ENCODE peak calls at places on chromosomes 12 and 14, in five cellular contexts. O is A549, K is AG04450, U is fibroblast of mammary gland, I is tibial nerve. V is an unnamed sample.

GRCh38 chr14:61927521-61927920 is 165.3 kb downstream of the SNAPC1 start:
- DNase-seq in U (peak; percentile 19), K (peak; percentile 55), O (no peak), I (no peak), V (peak; percentile 61)

GRCh38 chr12:131448254-131448795 is 262.6 kb upstream of the SFSWAP start:
- DNase-seq in K (no peak), I (no peak), U (no peak), O (no peak), V (no peak)

GRCh38 chr14:75448209-75448608 is 20.4 kb downstream of the JDP2 start:
- DNase-seq in K (no peak), I (no peak), O (no peak), U (peak; percentile 46), V (peak; percentile 36)

GRCh38 chr14:23300687-23301223 is 1.9 kb downstream of the PPP1R3E start:
- DNase-seq in O (no peak), K (no peak), I (no peak), U (peak; percentile 34), V (no peak)

GRCh38 chr14:38207830-38208815 is at the start of gene SSTR1:
- DNase-seq in O (no peak), U (peak; percentile 18), I (no peak), K (no peak), V (peak; percentile 32)

GRCh38 chr14:69261761-69262331 is 1.9 kb downstream of the GALNT16 start:
- DNase-seq in I (no peak), U (no peak), K (no peak), O (no peak), V (no peak)

GRCh38 chr12:48969847-48970701 is 1.5 kb downstream of the WNT10B start:
- DNase-seq in O (no peak), U (no peak), K (no peak), I (no peak), V (no peak)

GRCh38 chr12:64943686-64944085 is 119.2 kb downstream of the TBC1D30 start:
- DNase-seq in I (no peak), O (no peak), U (peak; percentile 95), K (peak; percentile 8), V (peak; percentile 35)

GRCh38 chr12:115993715-115994114 is 283.8 kb downstream of the MED13L start:
- DNase-seq in K (no peak), I (no peak), U (no peak), O (no peak), V (peak; percentile 15)

GRCh38 chr12:54941659-54942058 is 42.9 kb downstream of the TESPA1 start:
- DNase-seq in I (no peak), U (no peak), K (no peak), O (no peak), V (no peak)

GRCh38 chr14:73944432-73945158 is 5.3 kb downstream of the FAM161B start:
- DNase-seq in U (no peak), K (no peak), I (no peak), O (no peak), V (no peak)

GRCh38 chr12:9064815-9065606 is 50.7 kb downstream of the A2M start:
- DNase-seq in U (peak; percentile 39), K (no peak), O (peak; percentile 60), I (peak; percentile 47), V (peak; percentile 39)

GRCh38 chr14:65472189-65472588 is 59.7 kb downstream of the FUT8 start:
- DNase-seq in O (no peak), K (no peak), U (no peak), I (no peak), V (no peak)

GRCh38 chr14:74425525-74426201 is 347 bp downstream of the SYNDIG1L start:
- DNase-seq in O (peak; percentile 55), K (no peak), I (no peak), U (no peak), V (no peak)

GRCh38 chr14:101585211-101585610 is 23.9 kb downstream of the DIO3 start:
- DNase-seq in U (no peak), O (no peak), I (no peak), K (no peak), V (no peak)

GRCh38 chr14:75247286-75247922 is 31.2 kb upstream of the FOS start:
- DNase-seq in K (no peak), U (no peak), I (no peak), O (no peak), V (no peak)

GRCh38 chr12:66008985-66009384 is 121.6 kb downstream of the LLPH start:
- DNase-seq in K (no peak), I (no peak), O (no peak), U (no peak), V (no peak)

GRCh38 chr12:103846415-103846814 is 5.4 kb upstream of the NT5DC3 start:
- DNase-seq in I (no peak), U (no peak), O (no peak), K (no peak), V (no peak)

GRCh38 chr14:82055511-82055910 is 521.9 kb upstream of the SEL1L start:
- DNase-seq in O (no peak), K (no peak), U (no peak), I (no peak), V (no peak)

GRCh38 chr12:65823481-65824313 is 586 bp upstream of the HMGA2 start:
- DNase-seq in U (peak; percentile 67), O (peak; percentile 53), I (no peak), K (no peak), V (no peak)

GRCh38 chr12:46342562-46343033 is 30.0 kb downstream of the SLC38A2 start:
- DNase-seq in K (no peak), U (peak; percentile 50), I (peak; percentile 24), O (no peak), V (peak; percentile 49)

GRCh38 chr14:21070610-21071224 is 613 bp downstream of the ARHGEF40 start:
- DNase-seq in O (peak; percentile 40), U (peak; percentile 66), K (no peak), I (peak; percentile 38), V (peak; percentile 40)

DNA sequence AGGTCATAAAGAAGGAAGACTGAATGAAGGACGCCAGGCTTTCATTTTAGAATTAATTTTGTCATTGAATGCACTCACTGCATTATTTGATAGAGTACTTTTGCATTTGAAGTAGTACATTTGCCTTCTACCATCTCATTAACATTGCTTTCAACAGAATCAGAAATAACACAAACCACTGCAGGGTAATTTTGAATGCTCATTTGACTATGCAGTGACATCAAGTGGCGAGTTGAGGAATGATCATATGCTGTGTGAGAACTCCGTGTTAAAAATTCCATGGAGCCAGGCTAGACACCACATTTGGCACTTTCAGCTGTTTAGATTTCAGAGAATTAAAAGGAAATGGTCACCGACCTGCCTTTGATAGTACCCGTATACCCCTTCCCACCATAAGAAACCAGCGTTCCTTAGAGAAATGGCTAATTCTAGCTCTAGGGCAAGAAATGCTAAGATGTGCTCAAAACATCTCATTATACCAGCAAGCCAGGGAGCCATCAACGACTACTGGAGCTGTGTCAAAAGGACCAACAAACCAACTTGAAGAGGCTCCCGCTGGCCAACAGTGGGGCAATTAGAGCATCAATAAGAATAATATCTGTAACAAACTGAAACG is 16.5 kb downstream of the HEBP1 start:
- DNase-seq in U (peak; percentile 74), I (peak; percentile 82), O (peak; percentile 61), K (no peak), V (peak; percentile 66)
- TF ChIP-seq CTCF in U (peak; percentile 72), I (peak; percentile 50), O (peak; percentile 86), K (peak; percentile 69), V (peak; percentile 85)

GRCh38 chr12:12627308-12627827 is 15.7 kb downstream of the CREBL2 start:
- DNase-seq in O (no peak), U (no peak), K (no peak), I (no peak), V (no peak)
- H3K4me3 ChIP-seq in O (no peak overlapping the region), U (no peak overlapping the region), K (no peak overlapping the region), I (no peak overlapping the region), V (no peak overlapping the region)

DNA sequence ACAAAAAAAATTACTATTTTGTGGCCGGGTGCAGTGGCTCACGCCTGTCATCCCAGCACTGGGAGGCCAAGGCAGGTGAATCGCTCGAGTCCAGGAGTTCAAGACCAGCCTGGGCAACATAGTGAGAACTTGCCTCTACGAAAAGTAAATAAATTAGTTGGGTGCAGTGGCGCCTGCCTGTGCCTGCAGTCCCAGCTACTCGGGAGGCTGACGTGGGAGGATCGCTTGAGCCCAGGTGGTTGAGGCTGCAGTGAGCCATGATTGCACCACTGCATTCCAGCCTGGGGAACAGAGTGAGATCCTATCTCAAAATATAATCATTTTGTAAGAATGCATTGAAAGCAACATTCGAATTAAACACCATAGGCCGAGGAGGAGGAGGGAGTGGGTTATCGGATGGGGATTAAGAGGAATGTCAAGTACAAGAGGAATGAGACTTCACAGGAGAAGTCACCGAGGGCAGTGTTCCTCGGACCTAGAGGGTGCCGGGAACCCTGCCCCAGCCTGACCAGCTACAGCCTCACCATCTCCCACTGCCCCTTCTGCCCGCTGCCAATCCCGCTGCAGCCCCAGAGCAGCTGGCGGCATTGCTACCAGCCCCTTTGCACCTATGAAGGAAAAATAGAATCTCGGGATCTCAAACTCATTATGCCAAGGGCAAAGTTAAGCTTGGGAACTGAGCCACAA is 32.6 kb upstream of the AACS start:
- DNase-seq in I (no peak), K (no peak), O (no peak), U (no peak), V (no peak)
- TF ChIP-seq CTCF in I (no peak), K (no peak), O (no peak), U (no peak), V (no peak)

GRCh38 chr12:53180270-53180930 is at the start of the genes CSAD and ZNF740:
- DNase-seq in U (peak; percentile 96), I (peak; percentile 90), O (peak; percentile 98), K (peak; percentile 94), V (peak; percentile 97)

GRCh38 chr12:53180931-53181645 is 363 bp upstream of the CSAD start:
- DNase-seq in K (no peak), I (peak; percentile 41), O (peak; percentile 91), U (peak; percentile 68), V (peak; percentile 64)

GRCh38 chr12:53182836-53183235 is 2.1 kb upstream of the CSAD start:
- DNase-seq in O (no peak), K (no peak), I (no peak), U (peak; percentile 9), V (no peak)

GRCh38 chr12:53179694-53180269 is 740 bp upstream of the ZNF740 start:
- DNase-seq in I (no peak), U (no peak), K (no peak), O (no peak), V (no peak)

DNA sequence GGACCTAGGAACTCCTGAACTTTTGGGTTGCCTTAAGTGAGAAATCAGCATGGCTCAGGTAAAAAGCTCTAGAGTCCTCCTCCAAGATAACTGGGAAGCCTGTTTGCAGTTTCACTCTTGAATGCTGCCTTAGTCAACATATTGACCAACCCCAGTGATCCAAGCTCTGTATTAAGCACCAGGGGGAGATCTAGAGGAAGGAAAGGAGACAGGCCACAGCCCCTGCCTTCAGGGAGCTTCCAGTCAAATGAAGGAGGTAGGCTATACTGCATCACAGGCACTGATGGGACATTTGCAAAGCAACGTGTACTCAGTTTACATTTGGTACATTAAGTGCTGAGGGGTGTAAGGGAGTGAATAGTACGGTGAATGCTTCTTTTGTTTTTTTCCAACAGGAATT is 1.2 kb upstream of the CSAD start:
- DNase-seq in O (no peak), U (peak; percentile 11), K (no peak), I (no peak), V (no peak)
- H3K4me3 ChIP-seq in O (peak overlapping the region; percentile 76), U (peak overlapping the region; percentile 69), K (peak overlapping the region; percentile 78), I (peak overlapping the region; percentile 83), V (peak overlapping the region; percentile 84)

GRCh38 chr14:102817318-102817717 is 40.1 kb downstream of the TRAF3 start:
- DNase-seq in K (no peak), U (no peak), I (no peak), O (no peak), V (no peak)
- TF ChIP-seq CTCF in K (no peak), U (no peak), I (no peak), O (no peak), V (no peak)